ENCODE peak calls at places on chromosome 2, in four cellular contexts. One of them, this sample, is unnamed.

GRCh38 chr2:65436169-65436824 is 3.9 kb upstream of the SPRED2 start:
- DNase-seq in GM12878: no peak
- DNase-seq in A549: peak
- DNase-seq in HepG2: peak
- DNase-seq in this sample: peak

GRCh38 chr2:218983971-218984238 is 1.1 kb downstream of the FEV start:
- DNase-seq in GM12878: no peak
- DNase-seq in HepG2: no peak
- DNase-seq in A549: no peak
- DNase-seq in this sample: no peak

GRCh38 chr2:154425999-154426398 is 272.5 kb upstream of the KCNJ3 start:
- DNase-seq in HepG2: no peak
- DNase-seq in A549: no peak
- DNase-seq in GM12878: no peak
- DNase-seq in this sample: peak

GRCh38 chr2:18650221-18650620 is 60.9 kb upstream of the NT5C1B start:
- DNase-seq in HepG2: no peak
- DNase-seq in A549: no peak
- DNase-seq in GM12878: no peak
- DNase-seq in this sample: peak

GRCh38 chr2:199160677-199161465 is 296.9 kb downstream of the SATB2 start:
- DNase-seq in GM12878: no peak
- DNase-seq in A549: no peak
- DNase-seq in HepG2: peak
- DNase-seq in this sample: no peak

GRCh38 chr2:134253804-134254203 is at the start of gene MGAT5:
- DNase-seq in HepG2: no peak
- DNase-seq in A549: no peak
- DNase-seq in GM12878: no peak
- DNase-seq in this sample: no peak

GRCh38 chr2:68336192-68336591 is 16.4 kb upstream of the CNRIP1 start:
- DNase-seq in GM12878: no peak
- DNase-seq in A549: no peak
- DNase-seq in HepG2: no peak
- DNase-seq in this sample: no peak

GRCh38 chr2:200302940-200303727 is 3.4 kb upstream of the SPATS2L start:
- DNase-seq in A549: peak
- DNase-seq in GM12878: no peak
- DNase-seq in HepG2: peak
- DNase-seq in this sample: no peak

GRCh38 chr2:128394004-128394730 is 75.5 kb upstream of the HS6ST1 start:
- DNase-seq in HepG2: no peak
- DNase-seq in GM12878: no peak
- DNase-seq in A549: no peak
- DNase-seq in this sample: no peak

GRCh38 chr2:128396946-128397345 is 78.3 kb upstream of the HS6ST1 start:
- DNase-seq in HepG2: no peak
- DNase-seq in A549: no peak
- DNase-seq in GM12878: no peak
- DNase-seq in this sample: no peak

GRCh38 chr2:128395196-128395595 is 76.5 kb upstream of the HS6ST1 start:
- DNase-seq in A549: no peak
- DNase-seq in GM12878: no peak
- DNase-seq in HepG2: no peak
- DNase-seq in this sample: peak

GRCh38 chr2:128396500-128396891 is 77.8 kb upstream of the HS6ST1 start:
- DNase-seq in HepG2: no peak
- DNase-seq in GM12878: no peak
- DNase-seq in A549: no peak
- DNase-seq in this sample: peak

DNA sequence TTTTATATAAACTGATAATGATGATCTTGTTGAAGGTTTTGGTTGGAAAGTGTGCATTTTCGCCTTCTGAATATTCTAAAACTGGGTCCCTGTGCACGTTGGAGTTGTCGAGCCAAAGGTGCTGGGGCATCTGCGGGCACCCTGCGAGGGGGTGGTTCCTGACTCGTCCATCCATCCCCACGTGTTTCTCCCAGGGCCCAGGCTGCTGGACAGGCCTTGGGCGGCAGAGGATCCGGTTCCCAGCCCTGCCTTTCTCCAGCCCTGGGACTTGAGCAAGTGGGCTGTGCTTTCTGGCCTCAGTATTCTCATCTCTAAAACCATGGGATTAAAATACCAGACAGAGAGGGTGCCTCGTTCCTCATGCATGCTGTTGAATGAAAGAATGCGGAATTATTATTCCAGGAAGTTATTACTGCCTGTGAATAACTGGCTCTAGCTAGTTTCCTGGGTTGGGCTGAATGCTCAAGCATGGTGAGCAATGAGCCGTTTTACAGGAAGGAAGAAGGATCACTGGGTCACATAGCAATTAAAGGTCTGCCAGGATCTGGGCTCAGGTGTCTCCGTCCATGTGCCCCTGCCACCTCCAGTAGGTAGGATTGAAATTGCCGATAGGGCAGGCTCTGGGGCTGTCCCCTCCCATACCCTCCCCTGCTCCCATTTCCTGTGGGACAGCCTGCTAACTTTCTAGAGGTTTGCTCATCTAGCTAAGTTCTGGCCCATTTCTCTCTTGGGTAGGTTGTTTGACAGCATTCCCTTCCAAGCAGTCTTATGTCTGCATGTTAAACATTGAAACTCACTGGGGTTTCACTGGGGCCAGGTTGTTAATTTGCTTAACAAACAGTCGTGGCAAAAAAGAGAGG is 77.2 kb upstream of the HS6ST1 start:
- DNase-seq in A549: no peak
- DNase-seq in GM12878: no peak
- DNase-seq in HepG2: no peak
- DNase-seq in this sample: peak
- TF ChIP-seq REST in A549: no peak
- TF ChIP-seq REST in GM12878: no peak
- TF ChIP-seq REST in HepG2: no peak
- TF ChIP-seq REST in this sample: no peak

DNA sequence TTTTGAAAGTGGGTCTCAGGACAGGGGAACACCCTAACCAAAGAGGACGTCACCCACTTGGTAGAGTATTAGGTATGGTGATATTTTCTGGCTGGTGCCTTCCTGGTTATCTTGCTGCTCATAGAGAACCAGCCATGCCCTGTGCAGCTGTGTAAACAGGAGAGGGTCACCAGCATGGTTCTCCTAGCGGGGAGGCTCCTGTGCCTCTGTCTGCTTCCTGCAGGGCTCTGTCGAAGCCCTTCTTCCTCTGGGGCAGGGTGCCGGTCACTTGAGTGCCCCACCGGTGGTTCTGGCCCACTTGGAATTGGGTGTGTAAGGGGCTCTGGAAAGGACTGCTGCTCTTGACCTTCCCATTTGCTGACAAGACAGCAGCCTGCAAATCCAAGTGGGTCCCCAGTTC is 131.6 kb upstream of the MSH6 start:
- DNase-seq in A549: no peak
- DNase-seq in GM12878: no peak
- DNase-seq in HepG2: no peak
- DNase-seq in this sample: no peak
- TF ChIP-seq PBX3 in A549: no peak
- TF ChIP-seq PBX3 in GM12878: no peak
- TF ChIP-seq PBX3 in HepG2: no peak
- TF ChIP-seq PBX3 in this sample: no peak

DNA sequence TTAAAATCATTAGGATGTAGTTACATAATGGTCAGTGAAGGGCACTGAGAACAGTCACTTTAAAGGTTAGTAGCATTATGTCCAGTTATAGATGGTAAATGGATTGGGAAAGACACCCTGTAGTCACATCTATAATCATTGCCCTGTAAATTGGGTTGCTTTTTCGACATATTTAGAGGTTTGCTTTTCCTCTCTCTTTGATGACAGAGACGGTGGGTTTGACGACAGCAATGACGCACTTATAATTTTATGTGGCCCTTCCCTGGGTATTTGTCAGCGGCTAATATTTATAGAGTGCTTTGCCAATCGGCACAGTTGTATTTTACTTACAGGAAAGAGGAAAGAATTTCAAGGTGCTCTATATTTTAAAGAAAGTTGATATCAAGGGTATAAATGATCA is 2.8 kb downstream of the CPS1 start:
- DNase-seq in GM12878: no peak
- DNase-seq in A549: no peak
- DNase-seq in HepG2: no peak
- DNase-seq in this sample: no peak
- TF ChIP-seq REST in GM12878: no peak
- TF ChIP-seq REST in A549: no peak
- TF ChIP-seq REST in HepG2: no peak
- TF ChIP-seq REST in this sample: no peak

GRCh38 chr2:239420077-239420476 is 19.3 kb upstream of the HDAC4 start:
- DNase-seq in A549: no peak
- DNase-seq in GM12878: no peak
- DNase-seq in HepG2: no peak
- DNase-seq in this sample: no peak
- TF ChIP-seq PBX3 in A549: no peak
- TF ChIP-seq PBX3 in GM12878: no peak
- TF ChIP-seq PBX3 in HepG2: no peak
- TF ChIP-seq PBX3 in this sample: no peak

DNA sequence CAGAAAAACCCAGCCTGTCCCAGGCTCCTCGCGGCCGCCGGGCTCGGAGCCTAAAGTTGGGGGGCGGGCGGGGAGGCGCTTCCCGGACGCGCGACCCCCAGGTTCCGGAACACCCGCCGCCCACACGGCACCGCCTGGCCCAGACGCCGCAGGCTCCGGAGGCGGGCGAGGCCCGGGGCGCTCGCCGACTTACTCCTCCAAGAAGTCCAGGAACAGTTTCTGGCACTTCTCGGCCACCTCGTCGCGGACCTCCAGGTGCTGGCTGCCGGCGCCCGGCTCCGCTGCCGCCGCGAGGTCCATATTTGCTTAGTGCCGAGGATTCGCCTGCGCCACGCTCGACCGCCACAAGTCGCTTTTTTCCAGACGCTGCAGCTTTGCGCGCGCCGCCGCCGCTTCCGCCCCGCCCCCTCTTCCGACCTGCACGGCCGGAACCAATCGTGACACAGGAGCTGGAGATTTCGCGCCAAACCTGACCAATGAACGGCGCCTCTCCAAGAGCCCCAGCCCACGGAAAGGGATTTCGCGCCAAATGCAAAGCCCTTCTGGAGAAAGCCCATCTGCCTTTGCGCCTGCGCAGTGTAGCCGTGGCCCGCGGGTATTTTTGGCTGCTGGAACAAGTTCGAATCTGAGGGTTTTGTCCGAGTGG is at the start of gene MCM6:
- DNase-seq in HepG2: peak
- DNase-seq in GM12878: peak
- DNase-seq in A549: peak
- DNase-seq in this sample: peak
- TF ChIP-seq REST in HepG2: no peak
- TF ChIP-seq REST in GM12878: no peak
- TF ChIP-seq REST in A549: no peak
- TF ChIP-seq REST in this sample: no peak

DNA sequence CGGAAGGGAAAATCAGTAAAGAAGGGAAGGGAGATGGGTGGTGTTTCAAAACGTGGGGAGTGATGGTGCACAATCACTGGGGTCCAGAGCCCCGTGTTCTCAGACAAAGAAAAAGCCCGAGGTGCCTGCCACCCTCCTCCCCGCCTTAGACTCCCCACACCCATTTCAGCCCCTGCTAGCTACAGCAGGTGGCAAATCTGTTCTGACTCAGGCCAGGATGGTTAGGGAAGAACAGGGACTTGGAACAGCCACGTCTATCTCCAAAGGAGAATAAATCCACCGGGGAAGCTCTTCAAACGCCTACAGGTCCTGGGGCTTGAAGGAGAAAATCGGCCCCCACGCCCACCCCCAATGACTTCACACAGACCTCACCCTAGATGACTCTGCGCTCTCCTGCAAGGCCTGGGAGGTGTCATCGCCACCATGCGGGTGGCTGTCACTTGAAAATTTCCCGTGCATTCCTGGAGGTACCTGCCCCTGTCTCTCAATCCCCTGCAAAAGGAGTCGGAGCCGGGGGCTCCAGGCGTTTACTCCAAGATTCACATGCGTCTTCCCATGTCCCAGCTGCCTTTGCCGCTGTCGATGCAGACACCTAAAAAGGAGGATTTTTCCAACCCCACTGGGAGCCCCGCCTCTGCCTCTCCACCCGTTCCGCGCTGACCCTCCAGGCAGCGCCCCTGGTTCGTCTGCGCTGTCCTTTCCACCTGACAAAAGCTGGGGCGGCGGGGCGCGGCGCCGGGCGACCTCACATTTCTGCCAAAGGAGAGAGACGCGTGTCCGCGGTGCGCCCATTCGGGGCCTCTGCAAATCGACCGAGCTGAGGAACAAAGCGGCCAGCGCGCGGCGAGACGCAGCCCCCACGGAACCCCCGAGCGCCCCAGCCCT is 834 bp downstream of the REEP1 start:
- DNase-seq in A549: no peak
- DNase-seq in HepG2: no peak
- DNase-seq in GM12878: no peak
- DNase-seq in this sample: no peak
- TF ChIP-seq PBX3 in A549: no peak
- TF ChIP-seq PBX3 in HepG2: no peak
- TF ChIP-seq PBX3 in GM12878: no peak
- TF ChIP-seq PBX3 in this sample: no peak

This sample was measured in SK-N-SH.